ENCODE peak calls at places on chromosomes 7 and 10, in seven cellular contexts. T is AG10803, J is neural progenitor cell, A is cardiac fibroblast, U is astrocyte of the spinal cord, R is psoas muscle, X is coronary artery. S is an unnamed sample.

GRCh38 chr7:143016996-143017395 is 9.9 kb downstream of the OR9A2 start:
- DNase-seq in T (no peak), J (no peak), A (no peak), U (no peak), R (no peak), X (no peak), S (no peak)

GRCh38 chr7:102891693-102892261 is 21.0 kb upstream of the LRRC17 start:
- DNase-seq in T (peak), J (no peak), A (peak), U (peak), R (peak), X (no peak), S (peak)

GRCh38 chr10:8677642-8678041 is 623.2 kb downstream of the GATA3 start:
- DNase-seq in T (no peak), J (no peak), A (no peak), U (no peak), R (no peak), X (no peak), S (no peak)

GRCh38 chr7:40717242-40717641 is 582.4 kb downstream of the SUGCT start:
- DNase-seq in T (peak), J (peak), A (peak), U (peak), R (peak), X (peak), S (peak)

GRCh38 chr10:112536663-112537062 is 89.6 kb downstream of the VTI1A start:
- DNase-seq in T (no peak), J (no peak), A (no peak), U (no peak), R (no peak), X (no peak), S (no peak)

GRCh38 chr7:37495574-37496184 is 47.0 kb upstream of the ELMO1 start:
- DNase-seq in T (peak), J (peak), A (peak), U (peak), R (no peak), X (no peak), S (peak)

GRCh38 chr10:58050575-58050974 is 217.1 kb downstream of the IPMK start:
- DNase-seq in T (no peak), J (no peak), A (no peak), U (no peak), R (no peak), X (no peak), S (no peak)

GRCh38 chr7:47578581-47579270 is 3.2 kb downstream of the TNS3 start:
- DNase-seq in T (peak), J (no peak), A (no peak), U (peak), R (no peak), X (peak), S (peak)

GRCh38 chr10:131207176-131207575 is 104.3 kb downstream of the TCERG1L start:
- DNase-seq in T (no peak), J (no peak), A (no peak), U (no peak), R (no peak), X (peak), S (no peak)

GRCh38 chr7:107564553-107565298 is 955 bp downstream of the DUS4L start:
- DNase-seq in T (peak), J (peak), A (peak), U (peak), R (no peak), X (no peak), S (peak)

GRCh38 chr7:75660566-75661215 is 78.0 kb downstream of the HIP1 start:
- DNase-seq in T (no peak), J (no peak), A (no peak), U (no peak), R (no peak), X (no peak), S (no peak)

GRCh38 chr7:1842321-1843221 is 172.5 kb downstream of the ELFN1 start:
- DNase-seq in T (peak), J (peak), A (no peak), U (no peak), R (peak), X (peak), S (no peak)

GRCh38 chr10:97207131-97207530 is 21.4 kb upstream of the SLIT1 start:
- DNase-seq in T (no peak), J (no peak), A (no peak), U (no peak), R (no peak), X (no peak), S (no peak)

GRCh38 chr7:147245274-147245673 is 1128.7 kb downstream of the CNTNAP2 start:
- DNase-seq in T (peak), J (peak), A (peak), U (peak), R (no peak), X (no peak), S (peak)

GRCh38 chr10:130756651-130757050 is 554.9 kb downstream of the TCERG1L start:
- DNase-seq in T (no peak), J (no peak), A (no peak), U (no peak), R (no peak), X (no peak), S (no peak)

GRCh38 chr10:46233101-46233500 is 53.7 kb upstream of the ANTXRL start:
- DNase-seq in T (no peak), J (no peak), A (no peak), U (no peak), R (no peak), X (peak), S (no peak)

GRCh38 chr7:13449460-13449859 is 540.0 kb downstream of the ETV1 start:
- DNase-seq in T (no peak), J (no peak), A (no peak), U (no peak), R (no peak), X (no peak), S (no peak)

GRCh38 chr7:108046952-108047506 is 44.1 kb upstream of the LAMB1 start:
- DNase-seq in T (no peak), J (no peak), A (no peak), U (no peak), R (no peak), X (no peak), S (no peak)

GRCh38 chr10:114518401-114519305 is 114.4 kb upstream of the AFAP1L2 start:
- DNase-seq in T (no peak), J (no peak), A (no peak), U (no peak), R (no peak), X (no peak), S (no peak)

GRCh38 chr10:114519756-114520288 is 115.5 kb upstream of the AFAP1L2 start:
- DNase-seq in T (no peak), J (no peak), A (no peak), U (no peak), R (no peak), X (no peak), S (no peak)

GRCh38 chr10:114517681-114518250 is 113.5 kb upstream of the AFAP1L2 start:
- DNase-seq in T (no peak), J (no peak), A (no peak), U (no peak), R (no peak), X (no peak), S (no peak)

GRCh38 chr10:114520453-114520852 is 116.2 kb upstream of the AFAP1L2 start:
- DNase-seq in T (peak), J (no peak), A (peak), U (peak), R (no peak), X (no peak), S (peak)

DNA sequence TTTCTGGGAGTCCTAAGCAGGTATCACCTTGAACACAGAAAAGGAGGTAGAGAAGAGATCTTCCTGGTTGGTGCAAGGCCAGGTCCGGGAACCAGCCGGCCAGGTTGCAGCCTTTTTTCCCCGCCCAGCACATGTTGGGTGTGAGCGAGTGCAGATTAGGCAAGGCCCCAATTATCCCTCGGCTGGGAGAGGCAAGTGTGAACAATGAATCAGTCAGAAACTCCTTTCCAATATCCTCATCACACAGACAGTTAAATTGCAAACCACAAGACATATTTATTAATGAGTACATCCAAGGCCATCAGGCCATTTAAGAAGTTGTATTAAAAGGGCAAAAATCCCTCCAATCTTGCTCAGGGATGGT is 115.0 kb upstream of the AFAP1L2 start:
- DNase-seq in T (no peak), J (no peak), A (no peak), U (no peak), R (peak), X (no peak), S (peak)
- H3K4me3 ChIP-seq in T (no peak), J (no peak), A (no peak), U (no peak), R (no peak), X (no peak), S (no peak)

GRCh38 chr10:78853864-78854263 is 214.9 kb upstream of the ZMIZ1 start:
- DNase-seq in T (no peak), J (no peak), A (no peak), U (no peak), R (no peak), X (no peak), S (peak)
- TF ChIP-seq CTCF in T (no peak), J (no peak), A (no peak), U (no peak), R (no peak), X (no peak), S (no peak)

GRCh38 chr10:95542330-95542729 is 18.8 kb downstream of the SORBS1 start:
- DNase-seq in T (no peak), J (no peak), A (no peak), U (no peak), R (no peak), X (no peak), S (no peak)
- H3K4me3 ChIP-seq in T (no peak), J (no peak), A (no peak), U (no peak), R (no peak), X (peak), S (no peak)

GRCh38 chr7:45178241-45179225 is 20.9 kb downstream of the RAMP3 start:
- DNase-seq in T (no peak), J (peak), A (no peak), U (no peak), R (no peak), X (peak), S (no peak)
- TF ChIP-seq CTCF in T (no peak), J (peak), A (no peak), U (no peak), R (no peak), X (no peak), S (no peak)

GRCh38 chr7:234712-235553 is 42.6 kb downstream of the FAM20C start:
- DNase-seq in T (peak), J (no peak), A (peak), U (no peak), R (peak), X (peak), S (peak)
- H3K4me3 ChIP-seq in T (no peak), J (no peak), A (no peak), U (no peak), R (peak), X (peak), S (peak)

GRCh38 chr7:35508623-35509400 is 186.1 kb downstream of the HERPUD2 start:
- DNase-seq in T (no peak), J (no peak), A (no peak), U (no peak), R (no peak), X (no peak), S (no peak)
- TF ChIP-seq CTCF in T (no peak), J (no peak), A (no peak), U (peak), R (no peak), X (no peak), S (peak)

DNA sequence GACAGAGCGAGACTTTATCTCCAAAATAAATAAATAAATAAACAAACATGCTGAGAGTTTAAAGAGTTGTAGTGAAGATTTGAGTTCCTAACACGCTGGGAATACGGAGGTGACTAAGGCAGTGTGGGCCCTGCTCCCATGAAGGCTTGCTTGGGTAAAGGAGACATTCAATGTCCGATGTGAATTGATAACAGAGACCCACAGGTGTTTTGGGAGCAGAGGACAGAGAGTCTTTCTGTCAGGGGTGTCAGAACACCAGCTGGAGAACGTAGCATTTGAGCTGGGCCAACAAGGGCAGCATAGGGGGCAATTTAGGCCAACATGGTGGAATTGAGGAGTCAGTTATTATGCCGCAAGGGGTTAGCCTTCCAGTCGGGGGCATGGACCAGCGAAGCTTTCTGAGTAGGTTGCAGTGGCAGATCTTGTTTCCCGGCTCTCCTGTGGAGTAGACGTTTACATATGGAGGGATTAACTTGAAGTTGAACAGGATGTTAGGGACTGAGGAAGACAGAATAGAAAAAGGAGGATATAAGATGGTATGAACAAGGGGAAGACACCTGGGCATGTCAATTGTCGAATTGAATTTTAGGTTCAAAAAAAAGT is 5.6 kb downstream of the PROSER2 start:
- DNase-seq in T (no peak), J (no peak), A (no peak), U (no peak), R (no peak), X (no peak), S (peak)
- H3K4me3 ChIP-seq in T (no peak), J (no peak), A (no peak), U (no peak), R (no peak), X (no peak), S (no peak)

DNA sequence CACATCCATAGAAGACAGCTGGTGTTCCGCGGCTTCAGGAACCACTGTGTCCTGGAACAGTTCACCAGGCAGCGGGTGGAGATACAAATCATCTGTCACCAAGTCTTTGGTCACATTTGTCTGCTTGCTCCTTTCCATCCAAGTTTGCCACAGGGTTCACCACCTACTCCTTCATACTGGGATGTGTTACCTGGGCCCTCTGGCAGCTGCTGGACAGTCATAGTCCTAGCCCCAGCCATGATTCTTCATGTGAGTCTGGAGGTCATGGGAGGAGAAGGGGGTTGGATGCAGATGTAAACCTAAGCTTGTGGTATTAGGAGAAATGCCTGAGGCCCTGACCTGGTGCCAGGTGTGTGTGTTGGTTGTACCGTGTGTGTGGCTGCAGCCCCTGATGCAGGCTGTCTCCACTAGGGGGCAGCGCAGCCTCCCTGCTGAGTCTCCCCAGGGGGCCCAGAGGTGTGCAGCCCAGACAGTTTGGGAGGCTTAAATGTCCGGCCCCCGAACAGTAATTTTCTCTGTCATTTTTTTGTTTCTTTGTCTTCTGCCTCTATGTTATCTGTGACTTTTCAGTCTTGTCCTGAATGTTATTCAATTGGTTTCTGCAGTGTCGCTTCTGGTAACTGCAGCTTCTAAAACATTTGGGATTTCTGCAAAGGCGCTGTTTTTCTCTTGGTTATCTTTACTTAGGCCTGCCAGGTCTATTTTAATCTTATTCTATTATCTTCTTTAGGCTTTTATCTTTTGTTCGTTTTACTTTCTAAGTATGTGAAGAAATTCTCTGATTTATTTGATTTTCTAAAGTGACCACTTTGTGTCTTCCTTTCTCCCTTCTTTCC is 14.8 kb downstream of the NPS start:
- DNase-seq in T (no peak), J (peak), A (no peak), U (no peak), R (peak), X (no peak), S (no peak)
- TF ChIP-seq CTCF in T (peak), J (peak), A (peak), U (peak), R (peak), X (peak), S (peak)